ENCODE peak calls at places on chromosome 1, in eight cellular contexts. P is foreskin fibroblast, M is fibroblast of lung, T is left ventricle myocardium inferior, G is colonic mucosa, L is spleen, D is fibroblast of villous mesenchyme, U is retinal pigment epithelial cell. O is an unnamed sample.

GRCh38 chr1:180062452-180062971 is 92.2 kb upstream of the QSOX1 start:
- DNase-seq in L (no peak), M (no peak), P (no peak), T (no peak), G (no peak), D (no peak), U (no peak), O (no peak)

GRCh38 chr1:19473119-19473518 is 12.2 kb downstream of the CAPZB start:
- DNase-seq in D (no peak), P (no peak), U (no peak), G (no peak), M (no peak), T (no peak), L (no peak), O (no peak)

GRCh38 chr1:226542623-226543103 is 5.9 kb upstream of the STUM start:
- DNase-seq in D (peak), G (peak), L (no peak), T (peak), P (no peak), U (no peak), M (no peak), O (peak)

GRCh38 chr1:213162862-213163261 is 111.8 kb downstream of the RPS6KC1 start:
- DNase-seq in M (no peak), D (no peak), P (no peak), G (no peak), L (no peak), U (no peak), T (no peak), O (no peak)

GRCh38 chr1:26102046-26102925 is 9.3 kb upstream of the PDIK1L start:
- DNase-seq in L (no peak), U (no peak), T (no peak), M (no peak), G (no peak), P (no peak), D (no peak), O (no peak)

GRCh38 chr1:2389644-2390043 is 1.7 kb downstream of the MORN1 start:
- DNase-seq in U (no peak), M (no peak), D (no peak), L (peak), T (no peak), G (no peak), P (no peak), O (no peak)

GRCh38 chr1:15573477-15573876 is 11.4 kb downstream of the AGMAT start:
- DNase-seq in L (no peak), G (no peak), M (peak), D (peak), P (no peak), U (peak), T (no peak), O (no peak)

GRCh38 chr1:178282949-178283367 is 189.1 kb downstream of the RASAL2 start:
- DNase-seq in G (no peak), L (no peak), P (peak), D (peak), M (peak), U (no peak), T (no peak), O (no peak)

GRCh38 chr1:64474639-64475038 is 4.7 kb downstream of the CACHD1 start:
- DNase-seq in G (peak), D (no peak), U (no peak), T (peak), L (no peak), P (peak), M (peak), O (no peak)

GRCh38 chr1:236144446-236145150 is 2.3 kb downstream of the GPR137B start:
- DNase-seq in P (no peak), D (peak), L (no peak), U (no peak), G (no peak), M (no peak), T (no peak), O (no peak)
- H3K4me3 ChIP-seq in P (no peak), D (peak), L (peak), U (peak), G (no peak), M (peak), T (peak), O (peak)

GRCh38 chr1:59070607-59071006 is 226.3 kb upstream of the FGGY start:
- DNase-seq in U (no peak), T (no peak), G (no peak), P (no peak), L (no peak), M (no peak), D (peak), O (no peak)

GRCh38 chr1:59075021-59075420 is 221.9 kb upstream of the FGGY start:
- DNase-seq in P (no peak), G (no peak), D (no peak), U (no peak), M (no peak), L (no peak), T (no peak), O (no peak)

GRCh38 chr1:59071289-59071688 is 225.6 kb upstream of the FGGY start:
- DNase-seq in U (no peak), M (no peak), T (no peak), L (peak), P (no peak), D (no peak), G (peak), O (no peak)

GRCh38 chr1:59074574-59074973 is 222.3 kb upstream of the FGGY start:
- DNase-seq in M (no peak), U (no peak), P (no peak), G (no peak), T (no peak), L (no peak), D (no peak), O (no peak)

GRCh38 chr1:59072017-59072947 is 224.6 kb upstream of the FGGY start:
- DNase-seq in U (no peak), D (no peak), P (no peak), T (no peak), G (no peak), M (no peak), L (no peak), O (no peak)
- TF ChIP-seq CTCF in U (no peak), D (no peak), P (no peak), T (no peak), G (no peak), M (no peak), L (peak), O (no peak)

DNA sequence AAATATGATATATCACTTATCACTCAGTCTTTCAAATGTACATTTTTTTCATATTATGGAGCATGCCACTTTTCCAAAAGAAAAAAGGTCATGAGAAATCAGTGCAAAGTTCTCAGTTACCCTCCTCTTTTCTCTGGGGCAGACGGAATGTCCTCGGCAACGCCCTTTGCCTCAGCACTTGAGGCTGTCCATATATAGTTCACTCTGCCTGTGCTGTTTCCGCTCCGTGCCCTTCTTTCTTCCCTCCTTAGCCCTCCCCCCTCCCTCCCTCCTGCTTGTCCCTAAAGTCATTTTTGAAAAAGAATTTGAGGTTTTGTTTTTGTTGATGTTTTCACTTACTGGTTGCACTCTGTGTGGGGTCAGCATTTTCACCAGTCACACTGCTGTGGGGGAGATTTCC is 5.4 kb downstream of the BARHL2 start:
- DNase-seq in L (no peak), D (no peak), T (no peak), M (no peak), U (no peak), G (no peak), P (no peak), O (no peak)
- H3K4me3 ChIP-seq in L (no peak), D (no peak), T (no peak), M (no peak), U (no peak), G (no peak), P (no peak), O (no peak)

DNA sequence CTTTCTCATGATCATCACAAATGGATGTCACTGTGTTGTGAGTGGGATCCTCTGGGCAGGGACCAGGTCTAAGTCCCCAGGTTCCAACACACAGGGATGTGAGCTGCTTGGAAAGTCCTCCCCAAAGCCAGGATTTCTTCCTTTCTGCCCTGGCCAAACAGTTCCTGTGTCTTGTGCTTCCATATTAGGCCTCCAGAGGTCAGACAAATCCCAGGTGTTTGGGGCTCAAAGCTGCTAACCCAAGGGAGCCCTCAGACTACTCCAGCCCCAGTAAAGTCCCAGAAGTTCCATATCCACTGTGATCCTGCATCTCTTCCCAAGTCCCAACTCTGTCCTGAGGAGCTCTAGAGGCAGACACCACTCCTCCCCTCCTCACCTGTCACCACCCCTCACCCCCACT is 27.7 kb upstream of the MAGOH start:
- DNase-seq in U (no peak), D (peak), M (peak), T (no peak), P (no peak), L (no peak), G (no peak), O (no peak)
- TF ChIP-seq CTCF in U (peak), D (no peak), M (no peak), T (peak), P (no peak), L (no peak), G (no peak), O (peak)

GRCh38 chr1:166489356-166489669 is 322.5 kb upstream of the FAM78B start:
- DNase-seq in P (no peak), D (no peak), L (no peak), M (no peak), U (no peak), G (no peak), T (no peak), O (no peak)
- H3K4me3 ChIP-seq in P (no peak), D (peak), L (peak), M (no peak), U (no peak), G (no peak), T (peak), O (no peak)

O was measured in epithelial cell of proximal tubule.